ENCODE peak calls at places on chromosomes 11 and 22, in seven cellular contexts. M is IMR-90, L is H1, F is H9, V is neuronal stem cell, B is mesendoderm, H is trophoblast cell. R is an unnamed sample.

GRCh38 chr11:12201016-12201985 is 90.9 kb downstream of the MICAL2 start:
- DNase-seq in M (peak; percentile 97), L (no peak), F (no peak), V (no peak), B (peak; percentile 94), H (peak; percentile 95), R (peak; percentile 94)

GRCh38 chr11:117097567-117098268 is 510 bp downstream of the SIK3 start:
- DNase-seq in M (no peak), L (no peak), F (peak; percentile 49), V (no peak), B (peak; percentile 61), H (peak; percentile 17), R (peak; percentile 43)

GRCh38 chr11:3006505-3007260 is 14.6 kb upstream of the NAP1L4 start:
- DNase-seq in M (no peak), L (no peak), F (no peak), V (no peak), B (peak; percentile 17), H (no peak), R (no peak)

GRCh38 chr22:44734801-44735517 is 17.4 kb upstream of the ARHGAP8 start:
- DNase-seq in M (no peak), L (no peak), F (no peak), V (no peak), B (no peak), H (no peak), R (no peak)

GRCh38 chr11:133796043-133796795 is 49.1 kb downstream of the SPATA19 start:
- DNase-seq in M (no peak), L (no peak), F (no peak), V (no peak), B (no peak), H (no peak), R (no peak)

GRCh38 chr11:120400564-120401364 is 64.6 kb downstream of the ARHGEF12 start:
- DNase-seq in M (peak; percentile 99), L (no peak), F (no peak), V (no peak), B (peak; percentile 37), H (peak; percentile 2), R (peak; percentile 98)

GRCh38 chr11:69487391-69487790 is 5.9 kb downstream of the LINC01488 start:
- DNase-seq in M (no peak), L (no peak), F (no peak), V (no peak), B (no peak), H (no peak), R (no peak)

GRCh38 chr11:62340269-62340901 is 3.1 kb downstream of the ASRGL1 start:
- DNase-seq in M (peak; percentile 45), L (no peak), F (peak; percentile 62), V (peak; percentile 18), B (peak; percentile 69), H (peak; percentile 26), R (peak; percentile 61)

GRCh38 chr11:67071420-67072284 is 15.0 kb downstream of the RHOD start:
- DNase-seq in M (peak; percentile 55), L (peak; percentile 83), F (peak; percentile 94), V (peak; percentile 69), B (peak; percentile 89), H (peak; percentile 91), R (peak; percentile 70)

GRCh38 chr11:2802389-2803185 is 83.0 kb downstream of the CDKN1C start:
- DNase-seq in M (no peak), L (no peak), F (peak; percentile 18), V (no peak), B (no peak), H (no peak), R (no peak)

GRCh38 chr11:102177974-102178631 is 67.9 kb downstream of the YAP1 start:
- DNase-seq in M (peak; percentile 94), L (no peak), F (no peak), V (no peak), B (peak; percentile 75), H (peak; percentile 68), R (peak; percentile 97)

GRCh38 chr11:7490054-7490453 is 4.7 kb downstream of the OLFML1 start:
- DNase-seq in M (peak; percentile 18), L (no peak), F (no peak), V (no peak), B (peak; percentile 42), H (peak; percentile 38), R (peak; percentile 9)

GRCh38 chr22:29073618-29074275 is 912 bp downstream of the KREMEN1 start:
- DNase-seq in M (no peak), L (no peak), F (peak; percentile 70), V (no peak), B (peak; percentile 68), H (peak; percentile 60), R (peak; percentile 50)

GRCh38 chr22:47724751-47725150 is 962.3 kb downstream of the TBC1D22A start:
- DNase-seq in M (no peak), L (no peak), F (no peak), V (no peak), B (peak; percentile 98), H (no peak), R (no peak)

GRCh38 chr11:80441821-80442220 is 1001.0 kb upstream of the TENM4 start:
- DNase-seq in M (peak; percentile 5), L (no peak), F (no peak), V (no peak), B (no peak), H (no peak), R (peak; percentile 33)

GRCh38 chr22:27616033-27616432 is 185.5 kb downstream of the MN1 start:
- DNase-seq in M (no peak), L (no peak), F (no peak), V (no peak), B (no peak), H (peak; percentile 43), R (no peak)

GRCh38 chr11:79487412-79487811 is 46.6 kb upstream of the TENM4 start:
- DNase-seq in M (no peak), L (no peak), F (no peak), V (no peak), B (no peak), H (no peak), R (no peak)

GRCh38 chr11:120814531-120815259 is 209.2 kb upstream of the TBCEL start:
- DNase-seq in M (no peak), L (no peak), F (no peak), V (no peak), B (no peak), H (no peak), R (no peak)

GRCh38 chr11:101323997-101324396 is 194.4 kb upstream of the PGR start:
- DNase-seq in M (no peak), L (no peak), F (peak; percentile 34), V (peak; percentile 8), B (peak; percentile 40), H (no peak), R (no peak)

GRCh38 chr22:33315954-33316353 is 257.8 kb upstream of the SYN3 start:
- DNase-seq in M (no peak), L (no peak), F (no peak), V (no peak), B (no peak), H (no peak), R (no peak)

GRCh38 chr11:71138737-71139425 is 113.5 kb downstream of the SHANK2 start:
- DNase-seq in M (no peak), L (no peak), F (no peak), V (peak; percentile 11), B (no peak), H (no peak), R (no peak)

GRCh38 chr11:2892215-2893020 is 6.8 kb upstream of the CDKN1C start:
- DNase-seq in M (peak; percentile 50), L (peak; percentile 59), F (peak; percentile 88), V (peak; percentile 73), B (peak; percentile 91), H (peak; percentile 74), R (peak; percentile 53)

GRCh38 chr11:68269414-68270081 is 2.2 kb downstream of the C11orf24 start:
- DNase-seq in M (peak; percentile 92), L (no peak), F (peak; percentile 14), V (no peak), B (peak; percentile 48), H (peak; percentile 75), R (peak; percentile 90)

GRCh38 chr22:28952857-28953256 is 69.5 kb downstream of the ZNRF3 start:
- DNase-seq in M (peak; percentile 80), L (no peak), F (no peak), V (no peak), B (no peak), H (peak; percentile 82), R (no peak)

GRCh38 chr11:8283510-8284272 is 20.0 kb upstream of the LMO1 start:
- DNase-seq in M (no peak), L (no peak), F (peak; percentile 64), V (no peak), B (peak; percentile 63), H (no peak), R (peak; percentile 18)

GRCh38 chr11:10743354-10744035 is 7.6 kb upstream of the CTR9 start:
- DNase-seq in M (no peak), L (no peak), F (no peak), V (no peak), B (no peak), H (no peak), R (no peak)

DNA sequence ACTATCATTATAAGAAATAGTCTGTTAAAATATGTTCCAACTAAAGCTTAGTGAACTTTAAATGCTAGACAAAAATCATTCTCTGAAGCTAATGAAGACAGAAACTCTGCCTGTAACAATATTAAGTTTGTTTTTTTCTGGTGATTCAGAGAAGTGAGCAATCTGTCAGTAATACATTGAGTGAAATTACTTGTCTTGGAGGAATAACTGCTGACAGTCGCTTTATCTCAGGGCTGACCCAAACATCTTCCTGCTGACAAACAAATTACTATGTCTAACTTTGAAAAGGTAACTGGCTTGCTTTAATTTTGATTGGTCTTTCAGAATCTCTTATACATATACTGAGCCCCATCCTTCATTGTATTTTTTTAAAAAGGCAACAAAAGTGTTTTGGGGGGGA is 264.5 kb downstream of the SOX6 start:
- DNase-seq in M (peak; percentile 16), L (no peak), F (no peak), V (no peak), B (no peak), H (no peak), R (no peak)
- H2AK5ac ChIP-seq in M (no peak overlapping the region), L (no peak overlapping the region), F (no peak overlapping the region), V (no peak overlapping the region), B (no peak overlapping the region), H (no peak overlapping the region), R (no peak overlapping the region)

DNA sequence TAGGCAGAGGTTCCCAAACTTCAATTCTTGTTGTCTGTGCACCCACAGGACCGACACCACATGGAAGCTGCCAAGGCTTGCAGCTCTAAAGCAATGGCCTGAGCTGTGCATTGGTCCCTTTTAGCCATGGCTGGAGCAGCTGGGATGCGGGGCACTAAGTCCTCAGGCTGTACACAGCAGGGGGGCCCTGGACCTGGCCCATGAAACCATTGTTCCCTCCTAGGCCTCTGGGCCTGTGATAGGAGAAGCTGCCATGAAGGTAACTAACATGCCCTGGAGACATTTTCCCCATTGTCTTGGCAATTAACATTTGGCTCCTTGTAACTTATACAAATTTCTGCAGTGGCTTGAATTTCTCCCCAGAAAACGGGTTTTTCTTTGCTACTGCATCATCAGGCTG is 43.6 kb upstream of the SLC6A5 start:
- DNase-seq in M (no peak), L (no peak), F (no peak), V (no peak), B (no peak), H (no peak), R (no peak)
- H3K4ac ChIP-seq in M (no peak overlapping the region), L (no peak overlapping the region), F (no peak overlapping the region), V (no peak overlapping the region), B (no peak overlapping the region), H (no peak overlapping the region), R (no peak overlapping the region)

GRCh38 chr11:76745059-76745376 is 38.1 kb upstream of the TSKU start:
- DNase-seq in M (no peak), L (no peak), F (no peak), V (no peak), B (no peak), H (no peak), R (no peak)
- H2AK5ac ChIP-seq in M (no peak overlapping the region), L (no peak overlapping the region), F (no peak overlapping the region), V (no peak overlapping the region), B (no peak overlapping the region), H (no peak overlapping the region), R (no peak overlapping the region)

GRCh38 chr22:35345808-35346505 is 34.9 kb upstream of the HMOX1 start:
- DNase-seq in M (no peak), L (no peak), F (no peak), V (no peak), B (no peak), H (no peak), R (no peak)
- H3K4ac ChIP-seq in M (no peak overlapping the region), L (no peak overlapping the region), F (no peak overlapping the region), V (no peak overlapping the region), B (no peak overlapping the region), H (no peak overlapping the region), R (no peak overlapping the region)